ENCODE peak calls at places on chromosomes 11 and 22, in five cellular contexts. D, N, K, M and I are unnamed samples.

GRCh38 chr11:67290801-67291200 is 1.7 kb downstream of the ANKRD13D start:
- DNase-seq in D (peak; percentile 72), N (peak; percentile 36), K (no peak), M (no peak), I (no peak)

GRCh38 chr11:40403321-40403720 is 1056.1 kb downstream of the LRRC4C start:
- DNase-seq in D (peak; percentile 25), N (no peak), K (no peak), M (no peak), I (no peak)

GRCh38 chr11:84901986-84902385 is 725.2 kb downstream of the DLG2 start:
- DNase-seq in D (peak; percentile 88), N (no peak), K (no peak), M (peak; percentile 30), I (no peak)

GRCh38 chr11:10688401-10688800 is 5.2 kb downstream of the IRAG1 start:
- DNase-seq in D (peak; percentile 82), N (no peak), K (no peak), M (no peak), I (no peak)

GRCh38 chr22:39173787-39174497 is 21.5 kb upstream of the CBX7 start:
- DNase-seq in D (no peak), N (no peak), K (no peak), M (no peak), I (no peak)

GRCh38 chr11:96969251-96969650 is 579.4 kb downstream of the JRKL start:
- DNase-seq in D (no peak), N (no peak), K (no peak), M (no peak), I (no peak)

GRCh38 chr22:50581950-50582561 is 593 bp downstream of the CHKB start:
- DNase-seq in D (peak; percentile 13), N (no peak), K (no peak), M (no peak), I (no peak)

GRCh38 chr11:27471588-27472397 is 797 bp downstream of the LGR4 start:
- DNase-seq in D (no peak), N (peak; percentile 38), K (peak; percentile 23), M (peak; percentile 55), I (peak; percentile 37)

GRCh38 chr22:40462195-40462988 is 92.0 kb downstream of the SGSM3 start:
- DNase-seq in D (no peak), N (no peak), K (peak; percentile 14), M (no peak), I (no peak)

GRCh38 chr11:132035736-132036135 is 665.3 kb downstream of the NTM start:
- DNase-seq in D (no peak), N (no peak), K (no peak), M (no peak), I (no peak)

GRCh38 chr11:34052608-34053160 is 1.2 kb downstream of the CAPRIN1 start:
- DNase-seq in D (no peak), N (peak; percentile 21), K (no peak), M (peak; percentile 33), I (peak; percentile 6)

GRCh38 chr11:59557940-59558643 is 46.8 kb downstream of the OR4D9 start:
- DNase-seq in D (no peak), N (no peak), K (no peak), M (no peak), I (no peak)

GRCh38 chr11:10322830-10323792 is 18.2 kb downstream of the ADM start:
- DNase-seq in D (peak; percentile 85), N (peak; percentile 24), K (peak; percentile 32), M (peak; percentile 64), I (peak; percentile 32)

GRCh38 chr11:13831707-13832106 is 130.8 kb upstream of the SPON1 start:
- DNase-seq in D (peak; percentile 21), N (no peak), K (no peak), M (no peak), I (no peak)

GRCh38 chr11:13826505-13827278 is 135.8 kb upstream of the SPON1 start:
- DNase-seq in D (peak; percentile 9), N (no peak), K (no peak), M (no peak), I (no peak)
- H3K4me1 ChIP-seq in D (no peaks in the 10 kb centered on the region), N (no peaks in the 10 kb centered on the region), K (no peaks in the 10 kb centered on the region), M (no peaks in the 10 kb centered on the region), I (no peaks in the 10 kb centered on the region)

DNA sequence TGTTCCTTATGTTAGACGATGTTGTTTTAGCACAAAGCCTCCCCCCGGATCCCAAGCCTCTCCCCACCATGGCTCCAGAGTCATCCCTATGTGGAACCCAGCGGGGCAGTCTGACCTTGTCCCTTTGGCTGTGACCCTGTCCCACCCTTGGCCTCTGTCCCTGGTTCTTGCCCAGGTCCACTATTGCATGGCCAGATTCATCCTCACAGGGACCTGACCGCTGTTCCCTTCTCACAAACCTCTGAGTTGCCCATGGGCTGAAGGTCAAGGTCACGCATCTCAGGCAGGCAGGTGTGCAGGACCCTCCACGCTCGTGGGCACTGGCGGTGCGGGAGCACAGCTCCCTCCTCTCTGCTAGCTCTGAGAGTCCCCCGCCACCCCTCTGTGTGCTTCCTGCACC is 39.0 kb downstream of the BCR start:
- DNase-seq in D (no peak), N (no peak), K (no peak), M (no peak), I (no peak)
- H3K4me1 ChIP-seq in D (peaks cover 32% of the 10 kb centered on the region), N (peaks cover 100% of the 10 kb centered on the region), K (peaks cover 99% of the 10 kb centered on the region), M (peaks cover 38% of the 10 kb centered on the region), I (peaks cover 33% of the 10 kb centered on the region)

GRCh38 chr11:123209591-123209990 is 14.5 kb upstream of the CLMP start:
- DNase-seq in D (no peak), N (no peak), K (no peak), M (no peak), I (no peak)

GRCh38 chr11:123203471-123203870 is 8.4 kb upstream of the CLMP start:
- DNase-seq in D (no peak), N (no peak), K (no peak), M (no peak), I (no peak)

GRCh38 chr11:123203934-123204333 is 8.9 kb upstream of the CLMP start:
- DNase-seq in D (peak; percentile 26), N (no peak), K (no peak), M (no peak), I (no peak)

GRCh38 chr11:123202723-123203122 is 7.7 kb upstream of the CLMP start:
- DNase-seq in D (no peak), N (no peak), K (no peak), M (no peak), I (no peak)

DNA sequence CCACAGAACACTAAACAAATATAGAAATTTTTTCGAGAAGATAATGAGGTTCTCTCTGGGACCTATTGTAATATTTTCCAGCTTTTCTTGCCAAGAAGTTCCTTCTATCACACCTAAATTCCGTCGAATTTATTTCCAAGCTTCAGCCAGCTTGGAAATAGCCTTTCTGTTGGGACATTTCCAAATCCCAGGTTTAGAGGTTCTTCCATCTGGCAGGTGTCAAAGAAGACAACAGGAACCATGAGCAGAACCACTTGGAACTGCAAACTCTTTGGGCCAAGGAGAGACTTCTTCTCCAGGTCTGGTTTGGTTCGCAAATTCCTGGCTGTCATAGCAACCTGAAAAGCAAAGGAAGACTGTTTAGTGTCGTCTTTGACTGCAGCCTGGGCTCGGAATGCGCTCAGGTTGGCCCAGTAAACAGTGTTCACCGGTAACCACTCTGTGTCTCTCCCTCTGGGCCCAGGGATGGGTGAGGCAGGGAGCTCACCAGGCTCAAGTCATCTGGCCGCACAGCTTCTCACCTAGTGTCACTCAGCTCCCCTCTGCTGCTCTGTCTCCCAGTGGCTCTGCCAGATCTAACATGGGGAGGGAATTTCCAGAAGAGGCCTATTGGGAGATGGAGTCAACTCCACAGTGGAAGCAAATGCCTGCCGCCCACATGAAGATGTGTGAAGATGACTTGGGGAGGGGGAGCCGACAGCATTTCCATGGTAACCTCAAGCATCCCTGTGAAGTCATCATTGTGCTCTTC is 11.8 kb upstream of the CLMP start:
- DNase-seq in D (peak; percentile 16), N (no peak), K (no peak), M (peak; percentile 45), I (no peak)
- H3K4me1 ChIP-seq in D (peaks cover 12% of the 10 kb centered on the region), N (peaks cover 10% of the 10 kb centered on the region), K (no peaks in the 10 kb centered on the region), M (peaks cover 10% of the 10 kb centered on the region), I (peaks cover 31% of the 10 kb centered on the region)

GRCh38 chr11:126361400-126361799 is 5.9 kb downstream of the ST3GAL4 start:
- DNase-seq in D (no peak), N (peak; percentile 13), K (no peak), M (no peak), I (no peak)

GRCh38 chr11:126357969-126358762 is 2.7 kb downstream of the ST3GAL4 start:
- DNase-seq in D (no peak), N (peak; percentile 16), K (no peak), M (no peak), I (no peak)

GRCh38 chr11:126359431-126360048 is 4.1 kb downstream of the ST3GAL4 start:
- DNase-seq in D (peak; percentile 70), N (peak; percentile 82), K (no peak), M (no peak), I (peak; percentile 66)

GRCh38 chr11:126358763-126359160 is 3.3 kb downstream of the ST3GAL4 start:
- DNase-seq in D (no peak), N (peak; percentile 12), K (no peak), M (no peak), I (no peak)

GRCh38 chr11:126360049-126360446 is 4.6 kb downstream of the ST3GAL4 start:
- DNase-seq in D (no peak), N (no peak), K (no peak), M (no peak), I (no peak)
- H3K4me1 ChIP-seq in D (peaks cover 13% of the 10 kb centered on the region), N (peaks cover 92% of the 10 kb centered on the region), K (peaks cover 6% of the 10 kb centered on the region), M (peaks cover 12% of the 10 kb centered on the region), I (no peaks in the 10 kb centered on the region)

GRCh38 chr11:64767344-64768299 is 7.8 kb upstream of the PYGM start:
- DNase-seq in D (peak; percentile 54), N (peak; percentile 63), K (peak; percentile 80), M (peak; percentile 86), I (peak; percentile 80)
- H3K4me1 ChIP-seq in D (peaks cover 12% of the 10 kb centered on the region), N (peaks cover 75% of the 10 kb centered on the region), K (peaks cover 91% of the 10 kb centered on the region), M (peaks cover 28% of the 10 kb centered on the region), I (no peaks in the 10 kb centered on the region)

DNA sequence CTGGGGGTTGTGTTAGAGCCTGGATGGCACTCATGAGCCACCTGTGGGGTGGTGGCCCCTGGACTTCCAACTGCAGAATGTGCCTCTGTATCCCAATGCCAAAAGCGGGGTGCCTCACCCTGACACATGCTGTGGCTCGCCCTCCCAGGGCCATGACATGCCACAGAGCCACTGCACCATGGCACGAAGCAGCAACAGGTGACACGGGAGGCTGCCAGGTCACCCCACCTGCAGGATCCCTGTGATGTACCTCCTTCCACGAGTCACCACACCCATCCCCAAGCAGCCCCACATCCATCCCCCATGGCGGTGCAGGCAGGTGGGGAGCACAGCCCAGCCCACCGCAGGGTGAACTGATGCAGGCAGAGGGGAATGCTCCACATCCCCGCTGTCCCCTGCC is 14.8 kb downstream of the NECTIN1 start:
- DNase-seq in D (no peak), N (no peak), K (no peak), M (no peak), I (no peak)
- H3K4me1 ChIP-seq in D (no peaks in the 10 kb centered on the region), N (peaks cover 6% of the 10 kb centered on the region), K (no peaks in the 10 kb centered on the region), M (peaks cover 35% of the 10 kb centered on the region), I (peaks cover 47% of the 10 kb centered on the region)